ENCODE peak calls at places on chromosomes 5 and 9, in seven cellular contexts. G is transverse colon, S is Panc1, I is tibial nerve, X is RWPE1, M is endodermal cell, T is brain microvascular endothelial cell. E is an unnamed sample.

GRCh38 chr5:74104469-74104868 is 478.5 kb downstream of the ARHGEF28 start:
- DNase-seq in X (no peak), T (no peak), M (no peak), S (no peak), G (no peak), I (no peak), E (no peak)

GRCh38 chr5:177093803-177094202 is 7.1 kb downstream of the FGFR4 start:
- DNase-seq in M (no peak), I (no peak), S (no peak), X (no peak), G (no peak), T (no peak), E (no peak)

GRCh38 chr5:105931782-105932489 is 1738.8 kb downstream of the EFNA5 start:
- DNase-seq in G (no peak), I (no peak), S (no peak), M (no peak), T (peak; percentile 43), X (no peak), E (no peak)

GRCh38 chr5:122295138-122295537 is 16.9 kb upstream of the SNCAIP start:
- DNase-seq in M (peak; percentile 52), T (no peak), I (no peak), G (no peak), X (no peak), S (no peak), E (no peak)

GRCh38 chr5:143536364-143536763 is 132.9 kb upstream of the NR3C1 start:
- DNase-seq in T (peak; percentile 98), M (no peak), I (peak; percentile 28), G (no peak), S (peak; percentile 10), X (peak; percentile 80), E (peak; percentile 76)

GRCh38 chr5:150412319-150413175 is at the start of gene CD74:
- DNase-seq in M (peak; percentile 87), T (peak; percentile 45), S (no peak), G (peak; percentile 92), I (peak; percentile 83), X (peak; percentile 84), E (no peak)

GRCh38 chr9:75601280-75601679 is 289.2 kb upstream of the PCSK5 start:
- DNase-seq in T (peak; percentile 2), S (no peak), M (no peak), G (no peak), X (no peak), I (no peak), E (no peak)

GRCh38 chr5:160693831-160694473 is 158.1 kb downstream of the ATP10B start:
- DNase-seq in G (no peak), T (no peak), S (no peak), M (peak; percentile 53), X (peak; percentile 10), I (no peak), E (no peak)

GRCh38 chr5:56375011-56375410 is 141.9 kb upstream of the ANKRD55 start:
- DNase-seq in X (no peak), I (no peak), M (no peak), G (no peak), S (no peak), T (no peak), E (no peak)

GRCh38 chr5:40437452-40437861 is 242.3 kb upstream of the PTGER4 start:
- DNase-seq in G (peak; percentile 29), I (no peak), S (no peak), T (peak; percentile 90), M (no peak), X (peak; percentile 76), E (no peak)

GRCh38 chr5:21049900-21050299 is 1061.9 kb upstream of the CDH18 start:
- DNase-seq in M (no peak), X (no peak), G (no peak), I (no peak), T (no peak), S (no peak), E (no peak)

DNA sequence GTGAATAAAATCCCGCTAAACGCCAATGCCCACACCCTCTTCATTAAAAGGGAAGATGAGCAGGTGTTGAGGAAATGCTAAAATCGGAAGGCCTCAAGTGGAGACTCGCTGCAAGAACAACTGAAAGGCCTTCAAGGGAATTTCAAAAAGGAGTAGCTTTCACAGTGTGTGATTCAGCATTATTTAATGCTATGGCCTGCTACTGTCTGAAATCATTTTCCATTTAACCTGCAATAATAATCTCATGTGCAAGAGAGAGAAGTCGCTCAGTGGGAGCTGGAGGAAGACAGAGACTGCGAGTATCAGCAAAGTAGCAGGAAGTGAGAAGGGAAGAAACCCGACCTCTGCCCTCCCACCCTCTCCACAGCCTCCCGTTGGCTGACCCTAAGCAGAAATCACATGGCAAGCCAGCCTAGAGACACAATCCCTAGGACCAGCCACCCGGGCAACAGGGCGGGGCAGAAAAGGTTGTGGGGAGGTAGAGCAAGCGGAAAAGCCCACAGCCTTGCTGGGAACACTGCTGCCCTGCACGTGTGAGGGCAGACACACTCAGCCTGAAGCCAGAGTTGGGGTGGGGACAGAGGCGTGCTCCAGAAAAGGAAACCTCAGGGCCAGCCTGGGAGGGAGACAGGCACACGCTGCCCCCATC is 39.9 kb upstream of the CTSL start:
- DNase-seq in S (no peak), I (no peak), T (peak; percentile 5), G (peak; percentile 17), X (no peak), M (peak; percentile 50), E (no peak)
- TF ChIP-seq CTCF in S (no peak), I (no peak), T (peak; percentile 23), G (no peak), X (no peak), M (no peak), E (no peak)

DNA sequence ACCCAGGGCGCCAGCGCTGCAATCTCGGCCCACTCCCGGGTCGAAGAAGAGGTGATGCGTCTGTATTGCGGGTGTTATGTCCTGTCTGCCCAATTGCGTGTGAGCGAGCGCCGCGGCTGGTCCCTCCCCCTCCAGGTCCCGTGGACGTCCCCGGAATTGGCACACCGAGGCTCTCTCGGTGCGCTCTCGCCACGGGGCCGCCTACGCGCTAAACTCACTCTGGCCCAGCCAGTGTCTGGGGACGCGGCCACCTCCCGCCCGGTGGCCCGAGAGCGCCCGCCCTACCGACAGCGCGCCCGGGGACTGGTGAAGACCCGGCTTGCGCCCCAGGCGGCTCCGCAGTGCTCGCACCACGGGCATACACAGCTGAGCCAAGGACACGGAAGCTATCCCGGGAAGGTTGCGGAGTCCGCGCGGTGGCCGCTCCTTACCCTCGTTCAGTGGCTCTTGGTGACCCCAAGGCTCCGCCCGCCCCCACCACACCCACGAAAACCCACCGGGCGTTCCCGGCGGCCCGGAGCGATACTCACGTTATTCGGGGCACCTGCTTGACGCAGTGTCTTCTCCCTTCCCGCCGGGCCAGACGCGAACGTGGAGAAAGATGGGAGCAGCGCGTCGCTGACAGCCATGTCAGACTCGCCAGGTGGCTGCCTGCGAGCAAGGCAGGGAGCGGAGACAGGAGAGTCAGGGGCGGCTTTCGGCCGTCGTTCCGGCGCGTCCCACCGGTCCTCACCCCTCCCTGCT is 997 bp downstream of the KLF4 start:
- DNase-seq in I (peak; percentile 76), G (peak; percentile 81), T (peak; percentile 47), S (no peak), M (peak; percentile 82), X (peak; percentile 69), E (peak; percentile 66)
- H3K27ac ChIP-seq in I (peak overlapping the region; percentile 92), G (peak overlapping the region; percentile 93), T (peak overlapping the region; percentile 50), S (no peak overlapping the region), M (no peak overlapping the region), X (peak overlapping the region; percentile 91), E (peak overlapping the region; percentile 33)

GRCh38 chr9:37905776-37906175 is 1.8 kb upstream of the SLC25A51 start:
- DNase-seq in X (no peak), G (no peak), I (no peak), S (no peak), M (no peak), T (no peak), E (no peak)

GRCh38 chr9:37904647-37905505 is 949 bp upstream of the SLC25A51 start:
- DNase-seq in G (no peak), T (no peak), M (peak; percentile 60), X (peak; percentile 56), S (no peak), I (peak; percentile 21), E (peak; percentile 13)

GRCh38 chr9:37903581-37903830 is 421 bp downstream of the SLC25A51 start:
- DNase-seq in M (no peak), S (no peak), X (no peak), T (peak; percentile 16), G (no peak), I (no peak), E (no peak)

GRCh38 chr9:37902804-37903580 is 935 bp downstream of the SLC25A51 start:
- DNase-seq in X (peak; percentile 48), S (no peak), M (no peak), I (no peak), G (no peak), T (peak; percentile 50), E (peak; percentile 8)

DNA sequence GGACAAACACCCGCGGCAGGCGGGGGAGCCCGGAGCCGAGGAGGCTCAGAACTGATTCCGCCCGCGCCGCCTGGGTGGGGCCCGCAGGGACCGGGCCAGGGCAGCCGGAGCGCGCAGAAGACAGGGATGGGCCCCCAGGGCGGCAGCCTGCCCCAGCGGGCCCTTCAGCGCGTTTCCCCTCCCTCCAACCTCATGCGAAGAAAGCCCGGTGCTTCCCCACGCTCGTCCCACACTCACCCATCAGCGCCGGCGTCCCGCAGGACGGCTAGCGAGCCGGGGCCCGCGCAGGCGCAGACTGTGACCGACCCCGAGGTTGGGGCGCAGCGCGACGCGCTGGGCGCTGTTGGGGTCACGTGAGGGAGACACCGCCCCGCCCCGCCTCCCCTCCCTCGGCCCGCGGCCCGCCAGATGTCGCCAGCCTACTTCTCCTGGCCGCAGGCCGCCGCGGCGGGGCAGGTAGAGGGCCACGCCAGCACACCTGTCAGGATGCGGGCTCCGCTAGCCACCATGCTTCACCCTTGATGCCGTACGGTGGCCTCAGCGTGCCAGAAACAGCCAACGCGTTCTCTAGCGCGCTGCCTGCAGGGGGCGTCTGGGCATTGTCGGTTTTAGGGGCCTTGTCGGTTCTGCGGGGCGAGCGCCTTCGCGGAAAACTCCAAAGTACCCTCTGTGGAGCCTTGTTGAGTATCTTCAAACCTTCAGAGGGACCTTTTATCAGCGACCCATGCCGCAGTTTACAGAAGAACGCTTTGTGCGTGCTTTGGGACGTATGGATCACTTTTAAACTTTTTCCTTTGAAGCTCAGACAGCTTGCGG is at the start of gene SLC25A51:
- DNase-seq in M (peak; percentile 99), I (peak; percentile 98), S (peak; percentile 73), G (peak; percentile 96), T (peak; percentile 88), X (peak; percentile 95), E (peak; percentile 93)
- TF ChIP-seq CTCF in M (peak; percentile 97), I (peak; percentile 98), S (peak; percentile 89), G (peak; percentile 91), T (peak; percentile 97), X (peak; percentile 88), E (peak; percentile 98)

GRCh38 chr5:116372931-116373597 is 201.6 kb downstream of the SEMA6A start:
- DNase-seq in S (no peak), M (no peak), T (no peak), G (no peak), I (no peak), X (no peak), E (no peak)

GRCh38 chr5:116371935-116372334 is 202.7 kb downstream of the SEMA6A start:
- DNase-seq in T (no peak), M (no peak), I (no peak), G (no peak), X (no peak), S (no peak), E (no peak)

GRCh38 chr5:116370149-116370548 is 204.5 kb downstream of the SEMA6A start:
- DNase-seq in T (no peak), S (no peak), M (no peak), I (no peak), X (no peak), G (no peak), E (no peak)

GRCh38 chr5:116371431-116371830 is 203.2 kb downstream of the SEMA6A start:
- DNase-seq in X (no peak), M (no peak), I (no peak), S (no peak), T (no peak), G (no peak), E (no peak)

GRCh38 chr5:116370886-116371285 is 203.7 kb downstream of the SEMA6A start:
- DNase-seq in G (no peak), I (no peak), X (no peak), M (no peak), T (no peak), S (no peak), E (no peak)
- H3K27ac ChIP-seq in G (no peak overlapping the region), I (peak overlapping the region; percentile 41), X (no peak overlapping the region), M (no peak overlapping the region), T (no peak overlapping the region), S (no peak overlapping the region), E (no peak overlapping the region)